ENCODE peak calls at places on chromosomes 12 and 14, in five cellular contexts. S, N, F, Z and C are unnamed samples.

GRCh38 chr12:101927999-101928398 is 50.6 kb downstream of the DRAM1 start:
- DNase-seq in Z (no peak), F (no peak), S (no peak), N (no peak), C (no peak)

GRCh38 chr14:69055125-69055524 is 76.0 kb upstream of the ACTN1 start:
- DNase-seq in S (peak), N (no peak), Z (no peak), F (no peak), C (no peak)

GRCh38 chr12:57754411-57755193 is at the start of gene MARCHF9:
- DNase-seq in F (no peak), N (peak), S (no peak), Z (peak), C (peak)

GRCh38 chr12:47078733-47079364 is 572 bp upstream of the PCED1B start:
- DNase-seq in Z (peak), N (peak), F (no peak), S (no peak), C (no peak)

GRCh38 chr12:131038961-131039360 is 85.3 kb downstream of the ADGRD1 start:
- DNase-seq in Z (no peak), F (no peak), S (no peak), N (no peak), C (no peak)

GRCh38 chr12:66242261-66242760 is 53.3 kb downstream of the IRAK3 start:
- DNase-seq in S (peak), Z (no peak), F (no peak), N (no peak), C (peak)

GRCh38 chr12:118185602-118186397 is 49.9 kb downstream of the PEBP1 start:
- DNase-seq in S (no peak), N (no peak), Z (no peak), F (no peak), C (no peak)

GRCh38 chr14:105487449-105487985 is 831 bp downstream of the CRIP1 start:
- DNase-seq in Z (peak), S (no peak), N (peak), F (no peak), C (no peak)

GRCh38 chr12:71415336-71416231 is 24.0 kb upstream of the LGR5 start:
- DNase-seq in Z (peak), N (no peak), F (no peak), S (peak), C (peak)

GRCh38 chr14:72615511-72616121 is 278.3 kb downstream of the DPF3 start:
- DNase-seq in N (no peak), F (no peak), S (peak), Z (no peak), C (no peak)

GRCh38 chr14:70086685-70087379 is 101.9 kb downstream of the SLC8A3 start:
- DNase-seq in F (no peak), Z (peak), S (peak), N (no peak), C (no peak)

GRCh38 chr12:84912191-84913142 is at the start of gene SLC6A15:
- DNase-seq in F (peak), N (no peak), Z (peak), S (peak), C (peak)

GRCh38 chr14:63800083-63800482 is 52.7 kb upstream of the SYNE2 start:
- DNase-seq in N (no peak), Z (no peak), F (no peak), S (no peak), C (peak)

GRCh38 chr12:5568325-5568981 is 136.5 kb downstream of the NTF3 start:
- DNase-seq in S (no peak), F (no peak), Z (no peak), N (no peak), C (no peak)

GRCh38 chr14:61555056-61555838 is 140.1 kb upstream of the HIF1A start:
- DNase-seq in N (no peak), Z (no peak), F (no peak), S (peak), C (no peak)

GRCh38 chr12:85663631-85664030 is 172.6 kb downstream of the RASSF9 start:
- DNase-seq in F (no peak), Z (no peak), N (no peak), S (no peak), C (no peak)

GRCh38 chr14:78157855-78158436 is 12.2 kb upstream of the NRXN3 start:
- DNase-seq in F (no peak), S (peak), N (no peak), Z (no peak), C (no peak)

GRCh38 chr12:53115112-53115890 is 12.0 kb downstream of the SOAT2 start:
- DNase-seq in N (no peak), Z (no peak), S (no peak), F (no peak), C (no peak)

GRCh38 chr14:103832046-103832445 is 15.3 kb downstream of the PPP1R13B start:
- DNase-seq in Z (no peak), N (no peak), F (no peak), S (no peak), C (no peak)

GRCh38 chr14:59591641-59592040 is 15.0 kb upstream of the CCDC175 start:
- DNase-seq in Z (no peak), F (no peak), S (no peak), N (no peak), C (no peak)